ENCODE peak calls at places on chromosomes 3 and 15, in five cellular contexts. One of them, this sample, is unnamed.

GRCh38 chr15:94064676-94065313 is 166.6 kb upstream of the MCTP2 start:
- DNase-seq in AG09319: no peak
- DNase-seq in AG10803: no peak
- DNase-seq in left ventricle myocardium inferior: no peak
- DNase-seq in natural killer cell: no peak
- DNase-seq in this sample: no peak

GRCh38 chr3:18411541-18411940 is 13.6 kb downstream of the SATB1 start:
- DNase-seq in AG09319: no peak
- DNase-seq in natural killer cell: no peak
- DNase-seq in left ventricle myocardium inferior: no peak
- DNase-seq in AG10803: no peak
- DNase-seq in this sample: no peak

GRCh38 chr15:65731926-65732325 is 60.2 kb downstream of the DENND4A start:
- DNase-seq in natural killer cell: no peak
- DNase-seq in left ventricle myocardium inferior: no peak
- DNase-seq in AG09319: no peak
- DNase-seq in AG10803: peak
- DNase-seq in this sample: no peak

GRCh38 chr15:39014682-39015081 is 450.1 kb upstream of the RASGRP1 start:
- DNase-seq in left ventricle myocardium inferior: no peak
- DNase-seq in AG09319: no peak
- DNase-seq in AG10803: no peak
- DNase-seq in natural killer cell: no peak
- DNase-seq in this sample: no peak

GRCh38 chr3:11969986-11970385 is 34.2 kb upstream of the SYN2 start:
- DNase-seq in natural killer cell: no peak
- DNase-seq in AG09319: no peak
- DNase-seq in AG10803: no peak
- DNase-seq in left ventricle myocardium inferior: no peak
- DNase-seq in this sample: no peak

GRCh38 chr3:86978111-86978528 is 12.8 kb downstream of the VGLL3 start:
- DNase-seq in AG10803: peak
- DNase-seq in left ventricle myocardium inferior: peak
- DNase-seq in AG09319: peak
- DNase-seq in natural killer cell: no peak
- DNase-seq in this sample: no peak

GRCh38 chr3:4834403-4834866 is 144.8 kb upstream of the BHLHE40 start:
- DNase-seq in left ventricle myocardium inferior: no peak
- DNase-seq in AG09319: no peak
- DNase-seq in AG10803: no peak
- DNase-seq in natural killer cell: peak
- DNase-seq in this sample: no peak

GRCh38 chr15:62591842-62592838 is 427.1 kb upstream of the C2CD4B start:
- DNase-seq in AG09319: no peak
- DNase-seq in natural killer cell: no peak
- DNase-seq in left ventricle myocardium inferior: no peak
- DNase-seq in AG10803: peak
- DNase-seq in this sample: no peak

GRCh38 chr3:157122116-157122515 is 37.8 kb downstream of the CCNL1 start:
- DNase-seq in AG09319: peak
- DNase-seq in left ventricle myocardium inferior: no peak
- DNase-seq in AG10803: peak
- DNase-seq in natural killer cell: no peak
- DNase-seq in this sample: no peak

GRCh38 chr3:134840459-134840858 is 45.4 kb downstream of the EPHB1 start:
- DNase-seq in left ventricle myocardium inferior: no peak
- DNase-seq in AG10803: peak
- DNase-seq in natural killer cell: no peak
- DNase-seq in AG09319: no peak
- DNase-seq in this sample: no peak

GRCh38 chr3:72032435-72033118 is 247.6 kb upstream of the PROK2 start:
- DNase-seq in AG09319: no peak
- DNase-seq in left ventricle myocardium inferior: no peak
- DNase-seq in natural killer cell: no peak
- DNase-seq in AG10803: no peak
- DNase-seq in this sample: no peak

GRCh38 chr3:128076783-128077624 is 24.8 kb downstream of the SEC61A1 start:
- DNase-seq in left ventricle myocardium inferior: peak
- DNase-seq in AG09319: no peak
- DNase-seq in natural killer cell: peak
- DNase-seq in AG10803: no peak
- DNase-seq in this sample: peak

GRCh38 chr3:12197475-12197874 is 38.8 kb upstream of the TIMP4 start:
- DNase-seq in AG10803: no peak
- DNase-seq in natural killer cell: no peak
- DNase-seq in left ventricle myocardium inferior: no peak
- DNase-seq in AG09319: no peak
- DNase-seq in this sample: no peak

GRCh38 chr3:185582871-185583270 is 3.2 kb upstream of the SENP2 start:
- DNase-seq in AG09319: no peak
- DNase-seq in AG10803: no peak
- DNase-seq in natural killer cell: no peak
- DNase-seq in left ventricle myocardium inferior: no peak
- DNase-seq in this sample: no peak

GRCh38 chr3:67649681-67650080 is 4.7 kb downstream of the SUCLG2 start:
- DNase-seq in AG10803: no peak
- DNase-seq in left ventricle myocardium inferior: no peak
- DNase-seq in natural killer cell: no peak
- DNase-seq in AG09319: no peak
- DNase-seq in this sample: no peak

GRCh38 chr3:155354658-155355057 is 61.2 kb upstream of the STRIT1 start:
- DNase-seq in left ventricle myocardium inferior: no peak
- DNase-seq in AG09319: no peak
- DNase-seq in natural killer cell: no peak
- DNase-seq in AG10803: no peak
- DNase-seq in this sample: no peak

GRCh38 chr3:177878192-177878591 is 658.0 kb upstream of the KCNMB2 start:
- DNase-seq in AG09319: no peak
- DNase-seq in AG10803: no peak
- DNase-seq in natural killer cell: no peak
- DNase-seq in left ventricle myocardium inferior: no peak
- DNase-seq in this sample: no peak

GRCh38 chr3:159779883-159780282 is 208.8 kb upstream of the IL12A start:
- DNase-seq in AG09319: no peak
- DNase-seq in natural killer cell: no peak
- DNase-seq in AG10803: no peak
- DNase-seq in left ventricle myocardium inferior: no peak
- DNase-seq in this sample: no peak

GRCh38 chr3:57816471-57817105 is 60.5 kb downstream of the SLMAP start:
- DNase-seq in AG10803: no peak
- DNase-seq in AG09319: no peak
- DNase-seq in left ventricle myocardium inferior: no peak
- DNase-seq in natural killer cell: no peak
- DNase-seq in this sample: no peak

GRCh38 chr15:39415634-39416033 is 165.2 kb upstream of the THBS1 start:
- DNase-seq in natural killer cell: no peak
- DNase-seq in left ventricle myocardium inferior: no peak
- DNase-seq in AG09319: no peak
- DNase-seq in AG10803: no peak
- DNase-seq in this sample: no peak

GRCh38 chr3:170712798-170713197 is 126.9 kb upstream of the SLC7A14 start:
- DNase-seq in left ventricle myocardium inferior: no peak
- DNase-seq in AG10803: no peak
- DNase-seq in natural killer cell: no peak
- DNase-seq in AG09319: no peak
- DNase-seq in this sample: no peak

GRCh38 chr3:14780927-14781507 is 37.7 kb upstream of the FGD5 start:
- DNase-seq in left ventricle myocardium inferior: peak
- DNase-seq in AG10803: peak
- DNase-seq in AG09319: no peak
- DNase-seq in natural killer cell: no peak
- DNase-seq in this sample: no peak

GRCh38 chr3:46711770-46712169 is 5.9 kb downstream of the PRSS50 start:
- DNase-seq in AG09319: no peak
- DNase-seq in AG10803: no peak
- DNase-seq in left ventricle myocardium inferior: no peak
- DNase-seq in natural killer cell: no peak
- DNase-seq in this sample: peak

GRCh38 chr3:41898631-41899030 is 63.3 kb downstream of the ULK4 start:
- DNase-seq in left ventricle myocardium inferior: no peak
- DNase-seq in AG10803: no peak
- DNase-seq in AG09319: no peak
- DNase-seq in natural killer cell: no peak
- DNase-seq in this sample: no peak

DNA sequence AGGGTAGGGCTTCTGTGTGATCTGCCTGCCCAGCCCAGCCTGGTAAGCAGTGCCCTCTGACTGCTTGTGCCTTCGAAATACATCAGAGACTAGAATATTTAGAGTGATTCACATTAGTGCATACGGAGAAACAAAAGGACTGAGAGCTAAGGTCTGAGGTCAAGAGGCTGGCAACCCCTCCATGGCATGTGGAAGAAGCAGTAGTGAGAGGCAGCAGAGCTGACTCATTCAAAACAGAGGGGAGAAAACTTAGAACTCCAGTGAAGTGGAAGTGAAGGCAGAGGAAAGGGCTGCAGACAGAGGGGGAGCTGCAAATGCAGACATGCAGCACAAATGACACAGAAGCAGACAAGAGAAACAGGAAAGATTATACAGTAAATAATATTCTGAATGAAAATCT is 61.6 kb downstream of the ULK4 start:
- DNase-seq in natural killer cell: no peak
- DNase-seq in AG09319: no peak
- DNase-seq in AG10803: peak
- DNase-seq in left ventricle myocardium inferior: no peak
- DNase-seq in this sample: no peak
- TF ChIP-seq CTCF in natural killer cell: no peak
- TF ChIP-seq CTCF in AG09319: no peak
- TF ChIP-seq CTCF in AG10803: no peak
- TF ChIP-seq CTCF in left ventricle myocardium inferior: no peak
- TF ChIP-seq CTCF in this sample: no peak

GRCh38 chr3:140910860-140911259 is 30.8 kb upstream of the SLC25A36 start:
- DNase-seq in left ventricle myocardium inferior: no peak
- DNase-seq in AG09319: no peak
- DNase-seq in natural killer cell: no peak
- DNase-seq in AG10803: no peak
- DNase-seq in this sample: no peak
- TF ChIP-seq CTCF in left ventricle myocardium inferior: no peak
- TF ChIP-seq CTCF in AG09319: no peak
- TF ChIP-seq CTCF in natural killer cell: no peak
- TF ChIP-seq CTCF in AG10803: peak
- TF ChIP-seq CTCF in this sample: no peak

GRCh38 chr3:188661801-188662200 is 507.8 kb downstream of the LPP start:
- DNase-seq in left ventricle myocardium inferior: no peak
- DNase-seq in natural killer cell: no peak
- DNase-seq in AG09319: no peak
- DNase-seq in AG10803: peak
- DNase-seq in this sample: no peak

GRCh38 chr3:188663839-188664238 is 507.9 kb upstream of the TPRG1 start:
- DNase-seq in natural killer cell: no peak
- DNase-seq in AG09319: no peak
- DNase-seq in AG10803: no peak
- DNase-seq in left ventricle myocardium inferior: no peak
- DNase-seq in this sample: no peak

GRCh38 chr3:188662214-188662613 is 508.3 kb downstream of the LPP start:
- DNase-seq in left ventricle myocardium inferior: no peak
- DNase-seq in AG09319: no peak
- DNase-seq in natural killer cell: no peak
- DNase-seq in AG10803: no peak
- DNase-seq in this sample: no peak

GRCh38 chr3:188659444-188660100 is 505.6 kb downstream of the LPP start:
- DNase-seq in natural killer cell: no peak
- DNase-seq in left ventricle myocardium inferior: no peak
- DNase-seq in AG09319: no peak
- DNase-seq in AG10803: no peak
- DNase-seq in this sample: no peak

DNA sequence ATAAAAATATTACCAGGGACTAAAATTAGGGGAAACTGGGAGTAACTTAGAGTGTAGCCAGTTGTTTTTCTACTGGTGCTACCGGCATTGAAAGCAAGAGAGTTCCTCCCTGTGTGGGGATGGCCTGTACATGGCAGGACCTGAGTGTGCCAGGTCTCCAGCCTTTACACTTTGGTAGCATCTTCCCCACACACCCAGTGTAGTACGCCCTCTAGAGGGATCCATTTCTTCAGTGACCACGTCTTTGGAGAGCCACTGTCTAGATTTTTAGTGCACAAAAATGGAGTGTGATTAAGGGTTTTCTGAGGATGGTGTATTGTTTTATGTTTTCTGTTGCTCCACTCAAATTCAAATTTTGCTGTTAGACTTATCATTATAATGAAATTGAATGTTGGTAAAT is 507.0 kb upstream of the TPRG1 start:
- DNase-seq in AG10803: no peak
- DNase-seq in left ventricle myocardium inferior: no peak
- DNase-seq in AG09319: no peak
- DNase-seq in natural killer cell: no peak
- DNase-seq in this sample: no peak
- TF ChIP-seq CTCF in AG10803: no peak
- TF ChIP-seq CTCF in left ventricle myocardium inferior: peak
- TF ChIP-seq CTCF in AG09319: no peak
- TF ChIP-seq CTCF in natural killer cell: no peak
- TF ChIP-seq CTCF in this sample: no peak

DNA sequence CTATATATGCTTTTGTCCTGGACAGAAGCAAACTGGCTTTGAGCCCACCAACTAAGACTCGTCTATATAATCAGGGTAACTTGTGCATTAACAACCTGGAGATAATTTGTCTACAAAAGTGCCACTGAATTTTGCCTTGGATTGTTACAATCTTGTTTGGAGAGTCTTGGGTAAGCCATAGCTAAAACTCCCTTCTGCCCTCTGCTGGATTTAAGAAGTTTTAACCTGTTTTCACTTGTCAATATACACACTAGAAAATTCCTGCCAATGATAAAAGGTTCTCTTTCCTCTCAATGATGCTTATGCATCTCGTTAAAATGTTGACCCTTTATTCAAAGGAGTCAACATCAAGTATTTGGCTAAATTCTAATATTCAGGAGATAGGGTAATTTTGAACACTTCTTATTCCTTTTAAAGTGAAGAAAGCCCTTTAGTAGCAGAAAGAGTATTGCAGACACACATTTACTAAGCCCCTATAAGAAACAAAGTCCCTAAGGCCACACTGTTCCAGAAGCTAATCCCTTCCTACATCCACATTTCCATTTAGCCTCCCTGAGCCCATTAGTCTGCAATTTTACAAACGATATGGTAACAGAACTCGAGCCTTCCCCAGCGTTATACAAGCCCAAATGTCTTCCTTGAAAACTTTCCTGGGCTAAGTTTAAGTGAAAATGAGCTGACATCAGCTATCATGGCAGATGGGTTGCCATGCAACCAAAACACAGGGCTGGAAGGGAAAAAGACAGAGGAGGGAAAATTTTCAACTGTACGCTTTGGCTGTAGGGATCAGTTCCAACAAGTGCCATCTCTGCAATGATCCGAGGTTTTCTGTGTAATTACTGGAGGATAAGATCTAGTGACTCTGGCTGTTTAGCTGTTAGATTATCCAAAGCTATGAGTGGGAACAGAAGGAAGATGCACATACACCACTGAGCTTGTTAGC is 75.9 kb upstream of the FGF12 start:
- DNase-seq in AG09319: no peak
- DNase-seq in natural killer cell: no peak
- DNase-seq in AG10803: peak
- DNase-seq in left ventricle myocardium inferior: no peak
- DNase-seq in this sample: no peak
- TF ChIP-seq CTCF in AG09319: peak
- TF ChIP-seq CTCF in natural killer cell: no peak
- TF ChIP-seq CTCF in AG10803: peak
- TF ChIP-seq CTCF in left ventricle myocardium inferior: peak
- TF ChIP-seq CTCF in this sample: no peak

GRCh38 chr3:194287392-194287791 is 63.7 kb downstream of the CPN2 start:
- DNase-seq in natural killer cell: no peak
- DNase-seq in left ventricle myocardium inferior: no peak
- DNase-seq in AG09319: no peak
- DNase-seq in AG10803: no peak
- DNase-seq in this sample: no peak
- TF ChIP-seq CTCF in natural killer cell: no peak
- TF ChIP-seq CTCF in left ventricle myocardium inferior: no peak
- TF ChIP-seq CTCF in AG09319: no peak
- TF ChIP-seq CTCF in AG10803: no peak
- TF ChIP-seq CTCF in this sample: no peak

This sample was measured in activated B cell treated with CpG ODN at 0.5 μM for 24 hours.